ENCODE peak calls at places on chromosomes 6 and 20, in ten cellular contexts. One of them, this sample, is unnamed. For H3K4me1, the result is how much of the 10 kb centered on the place peaks cover.

GRCh38 chr6:114816678-114817077 is 473.9 kb upstream of the HS3ST5 start:
- DNase-seq in heart right ventricle: no peak
- DNase-seq in lower lobe of right lung: no peak
- DNase-seq in body of pancreas: no peak
- DNase-seq in pancreas: no peak
- DNase-seq in HCT116: no peak
- DNase-seq in endodermal cell: no peak
- DNase-seq in CD8-positive, alpha-beta T cell: no peak
- DNase-seq in right lobe of liver: no peak
- DNase-seq in PC-3: no peak
- DNase-seq in this sample: no peak

GRCh38 chr6:137657351-137657911 is 163.2 kb upstream of the OLIG3 start:
- DNase-seq in HCT116: no peak
- DNase-seq in pancreas: no peak
- DNase-seq in body of pancreas: no peak
- DNase-seq in endodermal cell: no peak
- DNase-seq in PC-3: no peak
- DNase-seq in heart right ventricle: no peak
- DNase-seq in right lobe of liver: no peak
- DNase-seq in lower lobe of right lung: no peak
- DNase-seq in CD8-positive, alpha-beta T cell: no peak
- DNase-seq in this sample: no peak

GRCh38 chr6:11607381-11607780 is 69.8 kb downstream of the TMEM170B start:
- DNase-seq in lower lobe of right lung: no peak
- DNase-seq in HCT116: no peak
- DNase-seq in pancreas: no peak
- DNase-seq in CD8-positive, alpha-beta T cell: no peak
- DNase-seq in PC-3: no peak
- DNase-seq in heart right ventricle: no peak
- DNase-seq in endodermal cell: peak
- DNase-seq in body of pancreas: no peak
- DNase-seq in right lobe of liver: no peak
- DNase-seq in this sample: peak

GRCh38 chr6:8130399-8130798 is 28.1 kb upstream of the EEF1E1 start:
- DNase-seq in PC-3: no peak
- DNase-seq in body of pancreas: no peak
- DNase-seq in right lobe of liver: no peak
- DNase-seq in CD8-positive, alpha-beta T cell: no peak
- DNase-seq in endodermal cell: no peak
- DNase-seq in HCT116: no peak
- DNase-seq in heart right ventricle: no peak
- DNase-seq in lower lobe of right lung: no peak
- DNase-seq in pancreas: no peak
- DNase-seq in this sample: no peak

GRCh38 chr6:28353981-28354676 is 4.4 kb downstream of the ZKSCAN3 start:
- DNase-seq in HCT116: peak
- DNase-seq in body of pancreas: peak
- DNase-seq in heart right ventricle: peak
- DNase-seq in right lobe of liver: peak
- DNase-seq in PC-3: peak
- DNase-seq in lower lobe of right lung: peak
- DNase-seq in endodermal cell: no peak
- DNase-seq in CD8-positive, alpha-beta T cell: no peak
- DNase-seq in pancreas: peak
- DNase-seq in this sample: peak

GRCh38 chr6:91812596-91813274 is 1225.9 kb upstream of the MAP3K7 start:
- DNase-seq in heart right ventricle: no peak
- DNase-seq in body of pancreas: no peak
- DNase-seq in pancreas: no peak
- DNase-seq in CD8-positive, alpha-beta T cell: no peak
- DNase-seq in HCT116: no peak
- DNase-seq in PC-3: no peak
- DNase-seq in endodermal cell: no peak
- DNase-seq in right lobe of liver: no peak
- DNase-seq in lower lobe of right lung: no peak
- DNase-seq in this sample: no peak

GRCh38 chr6:75374913-75375530 is 90.4 kb upstream of the TMEM30A start:
- DNase-seq in lower lobe of right lung: no peak
- DNase-seq in HCT116: no peak
- DNase-seq in pancreas: no peak
- DNase-seq in PC-3: no peak
- DNase-seq in CD8-positive, alpha-beta T cell: no peak
- DNase-seq in body of pancreas: no peak
- DNase-seq in right lobe of liver: no peak
- DNase-seq in heart right ventricle: no peak
- DNase-seq in endodermal cell: peak
- DNase-seq in this sample: no peak

GRCh38 chr6:11810039-11810541 is 31.5 kb upstream of the ADTRP start:
- DNase-seq in CD8-positive, alpha-beta T cell: no peak
- DNase-seq in heart right ventricle: peak
- DNase-seq in body of pancreas: peak
- DNase-seq in PC-3: peak
- DNase-seq in lower lobe of right lung: peak
- DNase-seq in HCT116: no peak
- DNase-seq in pancreas: peak
- DNase-seq in right lobe of liver: peak
- DNase-seq in endodermal cell: no peak
- DNase-seq in this sample: peak

GRCh38 chr20:57022306-57022705 is 244.1 kb downstream of the BMP7 start:
- DNase-seq in body of pancreas: no peak
- DNase-seq in endodermal cell: peak
- DNase-seq in heart right ventricle: no peak
- DNase-seq in CD8-positive, alpha-beta T cell: no peak
- DNase-seq in lower lobe of right lung: no peak
- DNase-seq in pancreas: no peak
- DNase-seq in right lobe of liver: no peak
- DNase-seq in HCT116: peak
- DNase-seq in PC-3: no peak
- DNase-seq in this sample: no peak

GRCh38 chr6:118825661-118826060 is 68.3 kb upstream of the ASF1A start:
- DNase-seq in PC-3: no peak
- DNase-seq in lower lobe of right lung: no peak
- DNase-seq in pancreas: no peak
- DNase-seq in HCT116: no peak
- DNase-seq in body of pancreas: no peak
- DNase-seq in CD8-positive, alpha-beta T cell: no peak
- DNase-seq in endodermal cell: no peak
- DNase-seq in heart right ventricle: no peak
- DNase-seq in right lobe of liver: no peak
- DNase-seq in this sample: no peak

GRCh38 chr20:20628314-20628713 is 84.1 kb downstream of the RALGAPA2 start:
- DNase-seq in right lobe of liver: no peak
- DNase-seq in PC-3: no peak
- DNase-seq in heart right ventricle: no peak
- DNase-seq in HCT116: no peak
- DNase-seq in lower lobe of right lung: peak
- DNase-seq in pancreas: no peak
- DNase-seq in CD8-positive, alpha-beta T cell: no peak
- DNase-seq in body of pancreas: no peak
- DNase-seq in endodermal cell: no peak
- DNase-seq in this sample: peak

GRCh38 chr6:32151131-32151884 is 431 bp downstream of the PRRT1 start:
- DNase-seq in CD8-positive, alpha-beta T cell: no peak
- DNase-seq in lower lobe of right lung: no peak
- DNase-seq in pancreas: no peak
- DNase-seq in PC-3: no peak
- DNase-seq in right lobe of liver: no peak
- DNase-seq in endodermal cell: no peak
- DNase-seq in body of pancreas: no peak
- DNase-seq in heart right ventricle: no peak
- DNase-seq in HCT116: no peak
- DNase-seq in this sample: no peak

GRCh38 chr6:42257614-42258013 is 40.0 kb upstream of the MRPS10 start:
- DNase-seq in endodermal cell: peak
- DNase-seq in HCT116: no peak
- DNase-seq in heart right ventricle: no peak
- DNase-seq in right lobe of liver: no peak
- DNase-seq in CD8-positive, alpha-beta T cell: no peak
- DNase-seq in PC-3: no peak
- DNase-seq in body of pancreas: no peak
- DNase-seq in lower lobe of right lung: no peak
- DNase-seq in pancreas: no peak
- DNase-seq in this sample: no peak

GRCh38 chr20:49276201-49276894 is 1.5 kb downstream of the ZNFX1 start:
- DNase-seq in lower lobe of right lung: no peak
- DNase-seq in right lobe of liver: no peak
- DNase-seq in CD8-positive, alpha-beta T cell: peak
- DNase-seq in pancreas: no peak
- DNase-seq in endodermal cell: no peak
- DNase-seq in heart right ventricle: peak
- DNase-seq in PC-3: peak
- DNase-seq in HCT116: no peak
- DNase-seq in body of pancreas: no peak
- DNase-seq in this sample: peak

GRCh38 chr6:7203939-7204338 is 96.2 kb downstream of the RREB1 start:
- DNase-seq in heart right ventricle: no peak
- DNase-seq in lower lobe of right lung: no peak
- DNase-seq in pancreas: no peak
- DNase-seq in HCT116: no peak
- DNase-seq in body of pancreas: no peak
- DNase-seq in CD8-positive, alpha-beta T cell: no peak
- DNase-seq in right lobe of liver: no peak
- DNase-seq in endodermal cell: no peak
- DNase-seq in PC-3: no peak
- DNase-seq in this sample: peak

GRCh38 chr20:62735331-62735821 is 26.7 kb downstream of the NTSR1 start:
- DNase-seq in CD8-positive, alpha-beta T cell: no peak
- DNase-seq in lower lobe of right lung: peak
- DNase-seq in HCT116: peak
- DNase-seq in body of pancreas: no peak
- DNase-seq in endodermal cell: no peak
- DNase-seq in pancreas: peak
- DNase-seq in right lobe of liver: no peak
- DNase-seq in PC-3: no peak
- DNase-seq in heart right ventricle: no peak
- DNase-seq in this sample: no peak

GRCh38 chr6:42281570-42281969 is 63.9 kb upstream of the MRPS10 start:
- DNase-seq in HCT116: no peak
- DNase-seq in endodermal cell: no peak
- DNase-seq in lower lobe of right lung: no peak
- DNase-seq in body of pancreas: no peak
- DNase-seq in right lobe of liver: no peak
- DNase-seq in PC-3: no peak
- DNase-seq in CD8-positive, alpha-beta T cell: peak
- DNase-seq in pancreas: no peak
- DNase-seq in heart right ventricle: no peak
- DNase-seq in this sample: no peak

GRCh38 chr6:148747145-148747492 is 289 bp downstream of the UST start:
- DNase-seq in body of pancreas: peak
- DNase-seq in lower lobe of right lung: peak
- DNase-seq in right lobe of liver: peak
- DNase-seq in heart right ventricle: peak
- DNase-seq in PC-3: peak
- DNase-seq in endodermal cell: no peak
- DNase-seq in pancreas: peak
- DNase-seq in HCT116: no peak
- DNase-seq in CD8-positive, alpha-beta T cell: no peak
- DNase-seq in this sample: peak

GRCh38 chr6:157263146-157263545 is 60.2 kb downstream of the TMEM242 start:
- DNase-seq in right lobe of liver: no peak
- DNase-seq in HCT116: no peak
- DNase-seq in endodermal cell: no peak
- DNase-seq in pancreas: no peak
- DNase-seq in CD8-positive, alpha-beta T cell: no peak
- DNase-seq in lower lobe of right lung: no peak
- DNase-seq in heart right ventricle: no peak
- DNase-seq in PC-3: no peak
- DNase-seq in body of pancreas: no peak
- DNase-seq in this sample: peak
- H3K4me3 ChIP-seq in right lobe of liver: no peak
- H3K4me3 ChIP-seq in HCT116: no peak
- H3K4me3 ChIP-seq in endodermal cell: no peak
- H3K4me3 ChIP-seq in pancreas: no peak
- H3K4me3 ChIP-seq in CD8-positive, alpha-beta T cell: no peak
- H3K4me3 ChIP-seq in lower lobe of right lung: no peak
- H3K4me3 ChIP-seq in heart right ventricle: no peak
- H3K4me3 ChIP-seq in PC-3: no peak
- H3K4me3 ChIP-seq in body of pancreas: no peak
- H3K4me3 ChIP-seq in this sample: no peak

GRCh38 chr6:165891320-165891719 is 228.3 kb upstream of the PDE10A start:
- DNase-seq in body of pancreas: no peak
- DNase-seq in PC-3: no peak
- DNase-seq in pancreas: no peak
- DNase-seq in lower lobe of right lung: no peak
- DNase-seq in HCT116: no peak
- DNase-seq in endodermal cell: peak
- DNase-seq in right lobe of liver: no peak
- DNase-seq in CD8-positive, alpha-beta T cell: no peak
- DNase-seq in heart right ventricle: no peak
- DNase-seq in this sample: no peak
- TF ChIP-seq CTCF in body of pancreas: no peak
- TF ChIP-seq CTCF in PC-3: no peak
- TF ChIP-seq CTCF in pancreas: no peak
- TF ChIP-seq CTCF in lower lobe of right lung: no peak
- TF ChIP-seq CTCF in HCT116: no peak
- TF ChIP-seq CTCF in endodermal cell: peak
- TF ChIP-seq CTCF in right lobe of liver: no peak
- TF ChIP-seq CTCF in CD8-positive, alpha-beta T cell: no peak
- TF ChIP-seq CTCF in heart right ventricle: no peak
- TF ChIP-seq CTCF in this sample: no peak

GRCh38 chr20:32522775-32523612 is 62.1 kb downstream of the NOL4L start:
- DNase-seq in CD8-positive, alpha-beta T cell: no peak
- DNase-seq in heart right ventricle: no peak
- DNase-seq in right lobe of liver: peak
- DNase-seq in lower lobe of right lung: peak
- DNase-seq in endodermal cell: peak
- DNase-seq in pancreas: no peak
- DNase-seq in body of pancreas: no peak
- DNase-seq in PC-3: no peak
- DNase-seq in HCT116: no peak
- DNase-seq in this sample: no peak
- H3K4me1 ChIP-seq in CD8-positive, alpha-beta T cell: half or more
- H3K4me1 ChIP-seq in heart right ventricle: under half
- H3K4me1 ChIP-seq in right lobe of liver: under half
- H3K4me1 ChIP-seq in lower lobe of right lung: under half
- H3K4me1 ChIP-seq in endodermal cell: under half
- H3K4me1 ChIP-seq in pancreas: under half
- H3K4me1 ChIP-seq in body of pancreas: under half
- H3K4me1 ChIP-seq in PC-3: under half
- H3K4me1 ChIP-seq in HCT116: under half
- H3K4me1 ChIP-seq in this sample: under half

GRCh38 chr6:45504947-45505346 is 127.2 kb upstream of the SUPT3H start:
- DNase-seq in HCT116: no peak
- DNase-seq in PC-3: peak
- DNase-seq in lower lobe of right lung: no peak
- DNase-seq in heart right ventricle: no peak
- DNase-seq in pancreas: no peak
- DNase-seq in right lobe of liver: no peak
- DNase-seq in body of pancreas: no peak
- DNase-seq in endodermal cell: peak
- DNase-seq in CD8-positive, alpha-beta T cell: no peak
- DNase-seq in this sample: peak
- H3K4me3 ChIP-seq in HCT116: no peak
- H3K4me3 ChIP-seq in PC-3: no peak
- H3K4me3 ChIP-seq in lower lobe of right lung: no peak
- H3K4me3 ChIP-seq in heart right ventricle: no peak
- H3K4me3 ChIP-seq in pancreas: no peak
- H3K4me3 ChIP-seq in right lobe of liver: no peak
- H3K4me3 ChIP-seq in body of pancreas: no peak
- H3K4me3 ChIP-seq in endodermal cell: no peak
- H3K4me3 ChIP-seq in CD8-positive, alpha-beta T cell: no peak
- H3K4me3 ChIP-seq in this sample: no peak